ENCODE peak calls at places on chromosomes 7 and 10, in four cellular contexts. A is gastrocnemius medialis; F is astrocyte; R is CD4-positive, alpha-beta memory T cell. I is an unnamed sample. For H3K4me1, the result is how much of the 10 kb centered on the place peaks cover.

GRCh38 chr7:117216436-117217069 is 106.3 kb downstream of the WNT2 start:
- DNase-seq in A (no peak), F (no peak), R (no peak), I (no peak)

GRCh38 chr7:146387140-146387539 is 270.5 kb downstream of the CNTNAP2 start:
- DNase-seq in A (no peak), F (no peak), R (no peak), I (no peak)

GRCh38 chr7:27178366-27178765 is 4.2 kb upstream of the HOXA10 start:
- DNase-seq in A (peak), F (no peak), R (no peak), I (no peak)

GRCh38 chr7:76011437-76011836 is 17.0 kb upstream of the TMEM120A start:
- DNase-seq in A (no peak), F (peak), R (no peak), I (peak)

GRCh38 chr7:107934991-107935770 is 44.2 kb downstream of the DLD start:
- DNase-seq in A (no peak), F (peak), R (no peak), I (peak)

GRCh38 chr10:790821-791551 is 101.5 kb upstream of the DIP2C start:
- DNase-seq in A (no peak), F (no peak), R (no peak), I (no peak)

GRCh38 chr10:61904711-61905445 is 3.4 kb downstream of the ARID5B start:
- DNase-seq in A (no peak), F (peak), R (no peak), I (peak)

GRCh38 chr10:92413011-92413410 is 122.0 kb downstream of the MARCHF5 start:
- DNase-seq in A (no peak), F (no peak), R (no peak), I (no peak)

GRCh38 chr7:895451-896052 is 19.2 kb downstream of the GET4 start:
- DNase-seq in A (no peak), F (no peak), R (no peak), I (no peak)

GRCh38 chr10:59830601-59831259 is 75.6 kb downstream of the CCDC6 start:
- DNase-seq in A (no peak), F (peak), R (peak), I (peak)

GRCh38 chr10:119817991-119818888 is 54.4 kb downstream of the MCMBP start:
- DNase-seq in A (no peak), F (peak), R (peak), I (no peak)

GRCh38 chr7:134926396-134926795 is 59.9 kb upstream of the AGBL3 start:
- DNase-seq in A (no peak), F (no peak), R (no peak), I (no peak)

GRCh38 chr7:37491919-37492694 is 43.4 kb upstream of the ELMO1 start:
- DNase-seq in A (no peak), F (no peak), R (no peak), I (no peak)

GRCh38 chr7:131327049-131327625 is 539 bp upstream of the MKLN1 start:
- DNase-seq in A (peak), F (peak), R (no peak), I (peak)

GRCh38 chr7:155166108-155166507 is 96.0 kb downstream of the HTR5A start:
- DNase-seq in A (no peak), F (no peak), R (no peak), I (peak)

GRCh38 chr7:141158562-141158961 is 84.7 kb downstream of the TMEM178B start:
- DNase-seq in A (peak), F (peak), R (no peak), I (peak)

GRCh38 chr10:114708717-114709352 is 50.8 kb upstream of the ABLIM1 start:
- DNase-seq in A (no peak), F (peak), R (no peak), I (peak)

GRCh38 chr10:17562572-17562971 is 54.6 kb downstream of the HACD1 start:
- DNase-seq in A (peak), F (peak), R (no peak), I (peak)

GRCh38 chr7:50356212-50356944 is 51.9 kb downstream of the IKZF1 start:
- DNase-seq in A (no peak), F (no peak), R (no peak), I (no peak)

GRCh38 chr10:77478248-77478963 is 159.2 kb downstream of the KCNMA1 start:
- DNase-seq in A (no peak), F (peak), R (no peak), I (peak)

DNA sequence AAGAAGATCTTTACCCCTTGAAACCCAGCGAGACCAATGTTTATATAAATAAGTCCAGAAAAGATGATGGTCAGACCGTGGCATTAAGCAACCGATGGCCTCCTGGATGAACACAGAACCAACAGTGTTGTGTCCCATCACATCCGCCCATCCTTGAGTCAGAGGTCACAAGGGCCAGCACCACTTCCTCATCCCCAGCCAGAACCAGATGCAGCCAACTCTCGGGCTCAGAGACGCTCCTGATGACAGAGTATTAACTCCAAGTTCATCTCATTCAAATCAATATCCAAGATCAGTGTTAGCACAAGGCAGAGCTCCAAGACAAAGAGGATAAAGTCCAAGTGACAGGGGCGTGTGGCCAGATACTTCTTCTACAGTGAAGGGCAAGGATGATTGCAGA is 63.5 kb downstream of the FAM53B start:
- DNase-seq in A (peak), F (no peak), R (no peak), I (no peak)
- H3K4me1 ChIP-seq in A (half or more), F (under half), R (half or more), I (under half)

GRCh38 chr10:128727114-128727513 is 600.9 kb upstream of the MKI67 start:
- DNase-seq in A (no peak), F (no peak), R (no peak), I (no peak)

GRCh38 chr10:128723631-128724205 is 597.5 kb upstream of the MKI67 start:
- DNase-seq in A (no peak), F (no peak), R (no peak), I (no peak)

GRCh38 chr10:128722947-128723346 is 596.7 kb upstream of the MKI67 start:
- DNase-seq in A (no peak), F (no peak), R (no peak), I (no peak)

GRCh38 chr10:128721851-128722250 is 595.6 kb upstream of the MKI67 start:
- DNase-seq in A (no peak), F (no peak), R (no peak), I (no peak)

DNA sequence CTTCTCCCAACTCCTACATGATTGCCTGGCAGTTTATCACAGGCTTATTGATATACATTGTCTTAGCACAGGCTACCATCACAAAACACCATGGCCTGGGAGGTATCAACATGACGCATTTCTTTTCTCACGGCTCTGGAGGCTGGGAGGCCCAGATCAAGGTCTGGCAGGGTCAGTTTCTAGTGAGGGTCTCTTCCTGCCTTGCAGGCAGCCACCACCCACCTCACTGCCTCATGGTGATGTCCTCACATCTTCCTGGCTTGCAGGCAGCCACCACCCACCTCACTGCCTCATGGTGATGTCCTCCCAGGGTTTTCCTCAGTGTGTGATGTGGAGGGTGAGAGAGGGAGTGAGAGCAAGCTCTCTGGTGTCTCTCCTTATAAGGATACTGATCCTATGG is 599.3 kb upstream of the MKI67 start:
- DNase-seq in A (no peak), F (no peak), R (no peak), I (no peak)
- H3K4me3 ChIP-seq in A (no peak), F (no peak), R (no peak), I (no peak)

DNA sequence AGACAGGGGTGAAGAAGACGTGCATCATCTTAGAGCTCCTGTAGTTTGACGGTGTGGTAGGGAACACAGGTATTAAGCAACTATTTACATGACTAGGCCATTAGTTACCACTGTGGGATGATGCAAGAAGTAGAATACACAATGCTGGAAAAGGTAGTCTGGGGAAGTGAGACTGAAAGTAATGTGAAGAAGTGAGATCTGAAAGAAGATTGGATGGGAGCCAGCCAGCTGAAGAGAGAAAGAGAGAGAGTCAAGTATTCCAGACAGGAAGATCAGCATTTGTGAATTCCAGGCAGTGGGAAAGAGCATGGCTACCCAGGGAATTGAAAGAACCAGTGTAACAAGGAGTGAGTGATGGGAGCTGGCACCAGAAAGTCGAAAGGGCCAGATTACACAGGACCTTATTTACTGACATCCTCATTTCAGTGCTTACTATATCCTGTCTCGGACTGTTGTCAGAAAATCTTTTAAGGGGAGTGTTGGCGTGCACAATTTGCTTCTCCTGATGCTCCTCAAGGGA is 4.0 kb upstream of the CFAP58 start:
- DNase-seq in A (no peak), F (peak), R (no peak), I (peak)
- H3K4me1 ChIP-seq in A (under half), F (under half), R (under half), I (under half)

GRCh38 chr10:107238275-107238674 is 73.8 kb upstream of the SORCS1 start:
- DNase-seq in A (no peak), F (no peak), R (no peak), I (no peak)
- H3K4me3 ChIP-seq in A (no peak), F (no peak), R (no peak), I (no peak)

DNA sequence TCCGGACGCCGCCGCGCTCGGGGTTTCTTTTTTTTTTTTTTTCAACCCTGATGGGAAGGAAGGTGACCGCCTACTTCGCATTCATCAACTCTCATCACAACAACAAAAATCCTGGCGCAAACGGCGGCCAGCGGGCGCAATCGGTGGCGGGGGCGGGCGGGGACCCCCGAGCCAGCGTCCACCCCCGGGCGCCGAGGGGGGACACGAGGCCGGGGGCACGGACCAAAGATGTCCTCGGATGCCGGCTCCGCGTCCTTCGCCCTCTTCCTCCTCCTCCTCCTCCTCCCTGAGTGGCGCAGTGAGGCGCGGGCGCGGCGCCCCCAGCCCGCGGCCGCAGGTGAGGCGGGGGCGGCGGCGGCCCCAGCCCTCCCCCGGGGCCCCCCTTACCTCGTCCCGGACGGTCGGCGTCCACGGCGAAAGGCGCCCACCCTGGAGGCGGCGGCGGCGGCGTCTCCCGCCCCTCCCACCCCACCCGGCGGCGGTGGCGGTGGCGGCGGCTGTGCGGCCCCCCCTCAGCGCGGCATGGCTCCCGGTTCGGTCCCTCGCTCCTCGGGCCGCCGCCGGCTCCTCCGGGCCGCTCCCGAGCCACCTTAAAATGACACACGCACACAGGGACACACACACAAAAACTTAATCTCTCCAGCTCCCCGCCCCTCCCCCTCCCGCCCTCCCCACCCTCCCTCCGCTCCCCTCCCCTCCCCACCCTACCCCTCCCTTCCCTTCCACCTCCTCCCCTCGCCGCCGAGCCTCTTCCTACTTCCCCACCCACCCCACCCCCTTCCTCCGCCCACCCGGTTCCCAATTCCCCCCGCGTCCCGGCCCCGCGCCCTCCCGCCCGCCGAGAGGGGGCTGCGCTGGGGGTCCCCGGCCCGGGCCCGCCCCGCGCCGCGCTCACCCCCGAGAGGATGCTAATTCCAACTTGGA is at the start of gene CTBP2:
- DNase-seq in A (peak), F (no peak), R (no peak), I (peak)
- H3K4me1 ChIP-seq in A (under half), F (under half), R (under half), I (under half)

GRCh38 chr7:151117565-151117964 is 31.3 kb downstream of the AGAP3 start:
- DNase-seq in A (no peak), F (no peak), R (peak), I (no peak)
- H3K4me3 ChIP-seq in A (no peak), F (no peak), R (peak), I (no peak)

GRCh38 chr10:22628309-22628708 is 86.1 kb downstream of the PIP4K2A start:
- DNase-seq in A (no peak), F (no peak), R (no peak), I (no peak)
- H3K4me1 ChIP-seq in A (under half), F (under half), R (half or more), I (half or more)

GRCh38 chr10:127979017-127979416 is 72.1 kb downstream of the PTPRE start:
- DNase-seq in A (no peak), F (no peak), R (no peak), I (no peak)
- H3K4me3 ChIP-seq in A (no peak), F (no peak), R (no peak), I (no peak)

GRCh38 chr7:22176791-22177412 is 180.1 kb downstream of the RAPGEF5 start:
- DNase-seq in A (no peak), F (no peak), R (no peak), I (no peak)

GRCh38 chr7:22173884-22174573 is 182.9 kb downstream of the RAPGEF5 start:
- DNase-seq in A (no peak), F (no peak), R (no peak), I (no peak)

GRCh38 chr7:22179442-22179879 is 177.5 kb downstream of the RAPGEF5 start:
- DNase-seq in A (no peak), F (peak), R (no peak), I (no peak)

GRCh38 chr7:22178735-22179134 is 178.2 kb downstream of the RAPGEF5 start:
- DNase-seq in A (no peak), F (no peak), R (no peak), I (no peak)

DNA sequence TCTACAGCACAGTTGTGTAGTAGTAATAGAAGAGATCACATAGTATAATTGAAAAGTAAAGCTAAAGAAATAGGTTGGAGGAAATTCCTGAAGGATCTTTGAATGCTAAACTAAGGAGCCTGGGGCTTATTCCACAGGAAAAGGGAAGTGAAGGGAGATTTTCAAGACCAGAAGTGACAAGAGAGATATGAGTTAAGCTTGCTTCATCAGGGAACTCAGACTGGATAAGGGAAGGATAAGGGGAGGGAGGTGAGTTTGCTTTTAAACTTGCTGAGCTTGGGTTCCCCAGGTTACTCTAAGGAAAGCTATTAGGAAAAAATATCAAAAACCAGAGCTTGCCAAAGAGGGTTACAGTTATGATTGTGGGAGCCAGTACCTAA is 182.4 kb downstream of the RAPGEF5 start:
- DNase-seq in A (no peak), F (no peak), R (no peak), I (no peak)
- H3K4me1 ChIP-seq in A (under half), F (under half), R (under half), I (under half)